ENCODE peak calls at places on chromosomes 3 and 15, in nine cellular contexts. U is activated CD4-positive, CD25-positive, alpha-beta regulatory T cell; Z is pons; E is progenitor cell of endocrine pancreas; X is A172; B is cardiac septum; M is ovary; Y is activated CD8-positive, alpha-beta memory T cell treated with anti-CD3 and anti-CD28 coated beads for 4 hours; Q is Panc1. D is an unnamed sample.

GRCh38 chr3:124586126-124587052 is 143.9 kb upstream of the UMPS start:
- DNase-seq in E (no peak), M (no peak), Q (no peak), U (no peak), B (no peak), Z (no peak), Y (no peak), X (no peak), D (peak; percentile 27)

GRCh38 chr15:59687831-59688230 is 1.3 kb downstream of the BNIP2 start:
- DNase-seq in B (no peak), E (no peak), Y (no peak), X (peak; percentile 30), M (no peak), Q (no peak), U (no peak), Z (peak; percentile 41), D (no peak)

GRCh38 chr3:43222594-43222993 is 63.7 kb upstream of the SNRK start:
- DNase-seq in X (no peak), Z (no peak), M (no peak), U (no peak), B (no peak), Y (no peak), E (no peak), Q (no peak), D (no peak)

GRCh38 chr3:61848885-61849284 is 287.5 kb downstream of the PTPRG start:
- DNase-seq in Z (peak; percentile 45), U (no peak), Y (no peak), E (no peak), X (peak; percentile 28), B (no peak), Q (no peak), M (no peak), D (no peak)

GRCh38 chr3:25583343-25583742 is 81.4 kb downstream of the TOP2B start:
- DNase-seq in X (no peak), B (peak; percentile 63), Y (no peak), E (no peak), U (no peak), M (no peak), Z (no peak), Q (no peak), D (no peak)

GRCh38 chr3:80384811-80385210 is 617.0 kb upstream of the ROBO1 start:
- DNase-seq in E (no peak), M (no peak), Z (no peak), B (no peak), X (no peak), U (no peak), Y (no peak), Q (no peak), D (peak; percentile 5)

GRCh38 chr15:61537337-61537736 is 308.2 kb upstream of the RORA start:
- DNase-seq in U (no peak), M (no peak), X (no peak), Y (no peak), Z (no peak), E (no peak), B (no peak), Q (no peak), D (no peak)

GRCh38 chr15:60574801-60575631 is 96.1 kb upstream of the ICE2 start:
- DNase-seq in Q (no peak), M (no peak), B (no peak), Y (no peak), X (no peak), U (no peak), E (no peak), Z (no peak), D (peak; percentile 43)

GRCh38 chr3:59367150-59367549 is 317.3 kb upstream of the CFAP20DC start:
- DNase-seq in E (no peak), U (no peak), M (no peak), Z (no peak), B (no peak), Q (no peak), X (peak; percentile 67), Y (no peak), D (no peak)

GRCh38 chr3:159796744-159797143 is 191.9 kb upstream of the IL12A start:
- DNase-seq in U (no peak), B (no peak), Q (no peak), E (no peak), Z (peak; percentile 83), X (peak; percentile 62), Y (no peak), M (no peak), D (no peak)

GRCh38 chr3:128369106-128369708 is 97.5 kb downstream of the DNAJB8 start:
- DNase-seq in X (no peak), Q (no peak), Y (no peak), M (no peak), B (no peak), U (no peak), Z (no peak), E (no peak), D (no peak)

GRCh38 chr3:123552095-123552714 is 32.6 kb downstream of the HACD2 start:
- DNase-seq in Q (no peak), X (peak; percentile 18), U (no peak), E (no peak), Y (no peak), Z (no peak), M (no peak), B (no peak), D (no peak)

GRCh38 chr3:138381413-138381901 is 33.1 kb downstream of the MRAS start:
- DNase-seq in Q (no peak), E (no peak), X (no peak), U (no peak), Y (no peak), M (peak; percentile 57), B (no peak), Z (peak; percentile 97), D (no peak)

GRCh38 chr3:78919021-78919755 is 848.6 kb downstream of the ROBO1 start:
- DNase-seq in U (no peak), Q (no peak), E (no peak), M (no peak), B (no peak), Z (no peak), X (peak; percentile 56), Y (no peak), D (peak; percentile 64)

GRCh38 chr3:130759692-130760338 is 13.2 kb upstream of the PIK3R4 start:
- DNase-seq in M (no peak), Z (peak; percentile 78), Q (peak; percentile 41), U (peak; percentile 3), X (peak; percentile 66), B (no peak), E (no peak), Y (peak; percentile 36), D (peak; percentile 78)

GRCh38 chr3:112115161-112115739 is 17.8 kb downstream of the GCSAM start:
- DNase-seq in U (no peak), E (no peak), M (no peak), Y (no peak), Z (no peak), B (no peak), X (no peak), Q (no peak), D (no peak)

GRCh38 chr3:177905895-177906511 is 630.2 kb upstream of the KCNMB2 start:
- DNase-seq in U (no peak), M (no peak), Y (no peak), B (no peak), Q (no peak), X (peak; percentile 76), E (no peak), Z (peak; percentile 54), D (no peak)

GRCh38 chr15:58842713-58843396 is 71.8 kb downstream of the MINDY2 start:
- DNase-seq in Q (no peak), B (no peak), U (no peak), E (no peak), Y (no peak), Z (no peak), X (no peak), M (no peak), D (no peak)

GRCh38 chr3:138493804-138494606 is 59.6 kb downstream of the ESYT3 start:
- DNase-seq in X (peak; percentile 78), B (no peak), Z (peak; percentile 14), Y (no peak), U (no peak), M (no peak), Q (peak; percentile 13), E (no peak), D (no peak)

GRCh38 chr3:37768107-37768809 is 93.4 kb upstream of the CTDSPL start:
- DNase-seq in Z (no peak), X (no peak), Q (no peak), M (no peak), B (no peak), Y (no peak), E (no peak), U (no peak), D (peak; percentile 82)

GRCh38 chr15:69609176-69609575 is 156.6 kb downstream of the RPLP1 start:
- DNase-seq in U (no peak), Y (no peak), M (no peak), E (no peak), X (peak; percentile 43), Z (no peak), B (no peak), Q (no peak), D (no peak)

GRCh38 chr3:29452923-29453277 is 172.0 kb downstream of the RBMS3 start:
- DNase-seq in E (no peak), X (no peak), Y (no peak), Z (no peak), M (no peak), B (no peak), Q (no peak), U (no peak), D (no peak)

GRCh38 chr15:24899367-24899766 is 55.4 kb upstream of the SNRPN start:
- DNase-seq in B (no peak), M (no peak), X (no peak), E (no peak), Q (no peak), Y (no peak), U (no peak), Z (no peak), D (no peak)

GRCh38 chr3:32797776-32798175 is 20.0 kb upstream of the TRIM71 start:
- DNase-seq in M (no peak), Z (no peak), E (no peak), X (no peak), Y (no peak), U (no peak), B (no peak), Q (no peak), D (no peak)

GRCh38 chr3:59327324-59327939 is 277.6 kb upstream of the CFAP20DC start:
- DNase-seq in Z (no peak), B (no peak), X (peak; percentile 78), M (no peak), U (no peak), E (no peak), Y (no peak), Q (no peak), D (no peak)

GRCh38 chr3:124834723-124835718 is 52.1 kb downstream of the ITGB5 start:
- DNase-seq in X (peak; percentile 90), B (no peak), E (peak; percentile 20), Q (no peak), M (peak; percentile 47), U (peak; percentile 19), Z (no peak), Y (peak; percentile 19), D (peak; percentile 92)

GRCh38 chr3:156939315-156939714 is 113.2 kb downstream of the LEKR1 start:
- DNase-seq in Q (no peak), B (no peak), Z (no peak), M (no peak), U (no peak), X (no peak), Y (no peak), E (no peak), D (no peak)

GRCh38 chr15:87038404-87038803 is 958.7 kb downstream of the AGBL1 start:
- DNase-seq in U (no peak), Y (no peak), X (no peak), Z (no peak), M (no peak), B (no peak), Q (no peak), E (no peak), D (no peak)

GRCh38 chr15:76185716-76186115 is 125.6 kb downstream of the ETFA start:
- DNase-seq in X (peak; percentile 71), Q (peak; percentile 38), Y (no peak), Z (no peak), B (no peak), M (no peak), E (no peak), U (no peak), D (peak; percentile 54)

GRCh38 chr3:127688416-127689265 is 15.9 kb downstream of the ABTB1 start:
- DNase-seq in B (peak; percentile 72), E (no peak), Y (no peak), U (no peak), M (peak; percentile 7), Z (no peak), Q (no peak), X (peak; percentile 68), D (peak; percentile 30)

GRCh38 chr3:149352556-149352955 is 19.1 kb upstream of the TM4SF18 start:
- DNase-seq in Y (no peak), E (peak; percentile 13), X (peak; percentile 78), M (peak; percentile 44), U (no peak), Z (peak; percentile 56), Q (no peak), B (no peak), D (peak; percentile 74)

D was measured in hepatocyte.